ENCODE peak calls at places on chromosomes 12 and 14, in four cellular contexts. B is H1, E is H9, L is mesendoderm. D is an unnamed sample.

GRCh38 chr14:22281322-22281977 is 307.6 kb downstream of the DAD1 start:
- DNase-seq in B (no peak), E (no peak), L (no peak), D (no peak)

GRCh38 chr14:59032821-59033220 is 155.6 kb upstream of the DAAM1 start:
- DNase-seq in B (no peak), E (no peak), L (peak; percentile 15), D (no peak)

GRCh38 chr12:47303207-47303606 is 223.4 kb upstream of the AMIGO2 start:
- DNase-seq in B (no peak), E (no peak), L (no peak), D (peak; percentile 76)

GRCh38 chr12:14256139-14256538 is 109.3 kb upstream of the ATF7IP start:
- DNase-seq in B (no peak), E (no peak), L (no peak), D (peak; percentile 51)

GRCh38 chr14:35897616-35898111 is 71.5 kb downstream of the BRMS1L start:
- DNase-seq in B (no peak), E (peak; percentile 56), L (peak; percentile 69), D (no peak)

GRCh38 chr12:11881835-11882234 is 188.9 kb upstream of the BCL2L14 start:
- DNase-seq in B (no peak), E (no peak), L (no peak), D (no peak)

GRCh38 chr12:66623455-66623854 is 55.4 kb downstream of the GRIP1 start:
- DNase-seq in B (no peak), E (no peak), L (no peak), D (no peak)

GRCh38 chr12:102685841-102686240 is 205.5 kb upstream of the IGF1 start:
- DNase-seq in B (no peak), E (no peak), L (no peak), D (no peak)

GRCh38 chr12:46480282-46480681 is 107.7 kb upstream of the SLC38A2 start:
- DNase-seq in B (no peak), E (no peak), L (no peak), D (no peak)

GRCh38 chr12:103852498-103852992 is 11.5 kb upstream of the NT5DC3 start:
- DNase-seq in B (no peak), E (no peak), L (peak; percentile 78), D (peak; percentile 54)

GRCh38 chr14:31895206-31895605 is 181.9 kb upstream of the ARHGAP5 start:
- DNase-seq in B (no peak), E (no peak), L (no peak), D (peak; percentile 89)

GRCh38 chr14:98114122-98114895 is 1157.7 kb downstream of the BCL11B start:
- DNase-seq in B (no peak), E (no peak), L (peak; percentile 58), D (no peak)

GRCh38 chr12:42030588-42030987 is 114.1 kb downstream of the GXYLT1 start:
- DNase-seq in B (no peak), E (no peak), L (peak; percentile 20), D (no peak)

GRCh38 chr12:50589650-50590435 is 85.1 kb downstream of the DIP2B start:
- DNase-seq in B (no peak), E (no peak), L (peak; percentile 86), D (peak; percentile 97)

GRCh38 chr12:131609762-131610161 is 101.1 kb upstream of the SFSWAP start:
- DNase-seq in B (no peak), E (no peak), L (no peak), D (no peak)

DNA sequence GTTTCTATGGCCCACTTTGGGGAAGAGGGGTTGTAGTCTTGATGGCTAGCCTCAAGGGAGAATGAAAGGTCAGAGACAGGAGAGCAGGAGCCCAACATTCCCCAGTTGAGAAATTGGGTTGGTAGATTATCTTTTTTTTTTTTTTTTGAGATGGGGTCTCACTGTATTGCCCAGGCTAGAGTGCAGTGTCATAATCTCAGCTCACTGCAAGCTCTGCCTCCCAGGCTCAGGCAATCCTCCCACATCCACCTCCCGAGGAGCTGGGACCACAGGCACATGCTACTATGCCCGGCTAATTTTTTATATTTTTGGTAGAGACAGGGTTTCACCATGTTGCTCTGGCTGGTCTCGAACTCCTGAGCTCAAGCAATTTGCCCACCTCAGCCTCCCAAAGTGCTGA is 34.9 kb downstream of the BCAT1 start:
- DNase-seq in B (no peak), E (no peak), L (no peak), D (no peak)
- H4K5ac ChIP-seq in B (no peak overlapping the region), E (no peak overlapping the region), L (no peak overlapping the region), D (no peak overlapping the region)

DNA sequence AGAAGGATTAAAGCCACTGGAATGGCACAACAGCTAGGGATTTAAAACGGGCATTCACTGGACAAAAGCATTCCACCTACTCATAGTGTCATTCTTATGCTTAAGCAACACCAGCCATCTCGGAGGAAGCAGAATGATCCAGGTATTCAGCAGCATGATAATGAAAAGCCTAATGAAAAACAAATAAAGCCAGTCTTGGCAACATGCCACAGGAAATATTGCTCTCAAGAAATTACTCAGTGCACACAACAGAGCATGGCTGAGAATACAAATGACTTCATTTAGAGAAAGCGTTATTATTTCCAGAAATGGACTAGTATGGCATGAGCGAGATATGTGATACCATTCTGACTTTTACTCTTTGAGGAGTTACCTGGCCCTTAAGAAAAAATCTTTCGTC is 442.2 kb downstream of the APAF1 start:
- DNase-seq in B (no peak), E (no peak), L (no peak), D (no peak)
- H4K5ac ChIP-seq in B (no peak overlapping the region), E (no peak overlapping the region), L (no peak overlapping the region), D (no peak overlapping the region)

GRCh38 chr12:117044311-117044710 is 54.9 kb downstream of the TESC start:
- DNase-seq in B (no peak), E (no peak), L (no peak), D (no peak)
- H4K5ac ChIP-seq in B (no peak overlapping the region), E (no peak overlapping the region), L (no peak overlapping the region), D (no peak overlapping the region)

DNA sequence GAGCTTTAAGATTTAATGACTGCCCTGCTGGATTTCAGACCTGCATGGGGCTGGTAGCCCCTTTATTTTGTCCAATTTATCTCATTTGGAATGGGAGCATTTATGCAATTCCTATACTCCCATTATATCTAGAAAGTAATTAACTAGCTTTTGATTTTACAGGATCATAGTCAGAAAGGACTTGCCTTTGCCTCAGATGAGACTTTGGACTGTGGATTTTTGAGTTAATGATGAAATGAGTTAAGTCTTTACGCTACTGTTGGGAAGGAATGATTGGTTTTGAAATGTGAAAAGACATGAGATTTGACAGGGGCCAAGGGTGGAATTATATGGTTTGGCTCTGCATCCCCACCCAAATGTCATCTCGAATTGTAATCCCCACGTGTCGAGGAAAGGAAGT is 213.0 kb upstream of the DCN start:
- DNase-seq in B (no peak), E (no peak), L (no peak), D (no peak)
- H4K5ac ChIP-seq in B (no peak overlapping the region), E (no peak overlapping the region), L (no peak overlapping the region), D (no peak overlapping the region)

GRCh38 chr12:119841433-119842210 is 35.5 kb downstream of the CIT start:
- DNase-seq in B (no peak), E (no peak), L (no peak), D (peak; percentile 27)

GRCh38 chr12:119839201-119839600 is 37.9 kb downstream of the CIT start:
- DNase-seq in B (no peak), E (no peak), L (no peak), D (no peak)

GRCh38 chr12:119840617-119841016 is 36.5 kb downstream of the CIT start:
- DNase-seq in B (no peak), E (no peak), L (no peak), D (no peak)

GRCh38 chr12:119842380-119842779 is 34.7 kb downstream of the CIT start:
- DNase-seq in B (no peak), E (no peak), L (no peak), D (no peak)

DNA sequence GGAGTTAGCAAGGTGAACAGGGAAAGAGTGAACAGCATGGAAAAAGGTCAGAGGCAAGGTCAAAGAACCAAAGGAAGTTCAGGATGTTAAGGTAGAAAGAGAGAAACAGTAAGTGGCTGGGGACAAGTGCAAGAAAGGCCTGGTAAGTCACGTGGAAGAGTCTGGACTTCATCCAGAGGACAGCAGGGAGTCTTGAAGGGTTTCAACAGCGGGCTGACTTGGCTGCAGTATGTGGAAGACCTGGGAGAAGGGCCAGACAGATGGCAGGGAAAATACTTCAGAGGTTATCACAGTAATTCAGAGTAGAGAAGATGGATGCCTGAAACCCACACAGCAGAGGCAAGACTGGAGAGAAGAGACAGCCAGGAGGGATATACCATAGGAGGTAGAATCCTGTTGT is 34.0 kb downstream of the CIT start:
- DNase-seq in B (no peak), E (no peak), L (no peak), D (peak; percentile 23)
- H4K5ac ChIP-seq in B (no peak overlapping the region), E (no peak overlapping the region), L (no peak overlapping the region), D (no peak overlapping the region)

D was measured in IMR-90.